ENCODE peak calls at places on chromosomes 4 and X, in six cellular contexts. W is central memory CD4-positive, alpha-beta T cell; E is HS-5; C is NCI-H2081; H is NCI-H2029; L is NCI-H460. Q is an unnamed sample.

GRCh38 chrX:16484338-16484737 is 165.6 kb upstream of the S100G start:
- DNase-seq in W (peak), E (peak), C (no peak), H (no peak), L (no peak), Q (no peak)

GRCh38 chr4:38865445-38865844 is 2.2 kb upstream of the FAM114A1 start:
- DNase-seq in W (no peak), E (no peak), C (no peak), H (no peak), L (no peak), Q (no peak)

GRCh38 chr4:51870441-51871188 is 27.7 kb downstream of the DCUN1D4 start:
- DNase-seq in W (no peak), E (no peak), C (no peak), H (no peak), L (no peak), Q (no peak)

GRCh38 chr4:56874918-56875317 is 32.8 kb upstream of the REST start:
- DNase-seq in W (no peak), E (no peak), C (no peak), H (no peak), L (no peak), Q (no peak)

GRCh38 chr4:4666693-4667642 is 125.1 kb upstream of the STX18 start:
- DNase-seq in W (no peak), E (no peak), C (no peak), H (no peak), L (no peak), Q (no peak)

GRCh38 chrX:13119386-13119785 is 75.0 kb upstream of the FAM9C start:
- DNase-seq in W (no peak), E (no peak), C (no peak), H (no peak), L (peak), Q (no peak)

GRCh38 chr4:151997461-151997860 is 236.7 kb upstream of the GATB start:
- DNase-seq in W (no peak), E (no peak), C (no peak), H (no peak), L (no peak), Q (no peak)

GRCh38 chr4:98245226-98245625 is 16.0 kb upstream of the RAP1GDS1 start:
- DNase-seq in W (no peak), E (no peak), C (no peak), H (no peak), L (no peak), Q (no peak)

GRCh38 chrX:113512700-113513395 is 672.2 kb upstream of the AMOT start:
- DNase-seq in W (no peak), E (peak), C (no peak), H (no peak), L (peak), Q (no peak)

GRCh38 chr4:3363411-3364141 is 70.8 kb downstream of the RGS12 start:
- DNase-seq in W (no peak), E (no peak), C (no peak), H (no peak), L (no peak), Q (no peak)

GRCh38 chrX:32673193-32673592 is 538.2 kb downstream of the DMD start:
- DNase-seq in W (no peak), E (no peak), C (no peak), H (no peak), L (no peak), Q (no peak)

GRCh38 chr4:13544556-13545393 is 467 bp upstream of the NKX3-2 start:
- DNase-seq in W (no peak), E (peak), C (peak), H (peak), L (peak), Q (no peak)

GRCh38 chr4:147975325-147975724 is 243.4 kb downstream of the ARHGAP10 start:
- DNase-seq in W (no peak), E (peak), C (no peak), H (no peak), L (no peak), Q (no peak)

GRCh38 chr4:130074096-130074495 is 978.1 kb downstream of the C4orf33 start:
- DNase-seq in W (no peak), E (no peak), C (no peak), H (no peak), L (no peak), Q (no peak)

GRCh38 chrX:14591976-14592375 is 62.6 kb downstream of the GLRA2 start:
- DNase-seq in W (no peak), E (peak), C (no peak), H (no peak), L (no peak), Q (no peak)

GRCh38 chr4:79176351-79176750 is 149.5 kb downstream of the NAA11 start:
- DNase-seq in W (no peak), E (no peak), C (no peak), H (no peak), L (no peak), Q (no peak)

GRCh38 chr4:143282170-143282760 is 54.4 kb upstream of the GAB1 start:
- DNase-seq in W (no peak), E (no peak), C (no peak), H (no peak), L (no peak), Q (no peak)

GRCh38 chr4:9983211-9983610 is 38.1 kb downstream of the SLC2A9 start:
- DNase-seq in W (no peak), E (no peak), C (no peak), H (no peak), L (no peak), Q (no peak)

GRCh38 chrX:37686348-37686736 is 751 bp downstream of the XK start:
- DNase-seq in W (no peak), E (no peak), C (no peak), H (no peak), L (no peak), Q (no peak)

GRCh38 chr4:71229477-71230257 is 109.2 kb upstream of the SLC4A4 start:
- DNase-seq in W (no peak), E (no peak), C (peak), H (no peak), L (peak), Q (no peak)

GRCh38 chr4:55269970-55270369 is 76.1 kb upstream of the SRD5A3 start:
- DNase-seq in W (no peak), E (no peak), C (no peak), H (no peak), L (no peak), Q (no peak)

GRCh38 chrX:110541266-110541665 is 182.6 kb downstream of the RTL9 start:
- DNase-seq in W (no peak), E (no peak), C (no peak), H (no peak), L (no peak), Q (no peak)

GRCh38 chr4:55397521-55398321 is 2.0 kb downstream of the TMEM165 start:
- DNase-seq in W (no peak), E (peak), C (no peak), H (no peak), L (no peak), Q (no peak)

GRCh38 chr4:168387091-168387490 is 68.5 kb upstream of the DDX60 start:
- DNase-seq in W (no peak), E (no peak), C (no peak), H (no peak), L (no peak), Q (no peak)

GRCh38 chrX:12115377-12115776 is 22.9 kb upstream of the FRMPD4 start:
- DNase-seq in W (no peak), E (no peak), C (no peak), H (no peak), L (no peak), Q (no peak)

GRCh38 chr4:4524364-4524763 is 17.5 kb downstream of the STX18 start:
- DNase-seq in W (peak), E (no peak), C (no peak), H (no peak), L (no peak), Q (peak)

GRCh38 chr4:181601118-181601517 is 642.1 kb upstream of the TENM3 start:
- DNase-seq in W (no peak), E (no peak), C (no peak), H (no peak), L (no peak), Q (no peak)

GRCh38 chr4:154456889-154457288 is 34.7 kb downstream of the DCHS2 start:
- DNase-seq in W (no peak), E (no peak), C (no peak), H (no peak), L (no peak), Q (no peak)

GRCh38 chr4:794911-795725 is 30.8 kb downstream of the CPLX1 start:
- DNase-seq in W (no peak), E (no peak), C (no peak), H (no peak), L (no peak), Q (no peak)

GRCh38 chr4:151488968-151489367 is 80.0 kb downstream of the FHIP1A start:
- DNase-seq in W (no peak), E (no peak), C (no peak), H (no peak), L (no peak), Q (no peak)

GRCh38 chr4:45358573-45359506 is 632.5 kb upstream of the GNPDA2 start:
- DNase-seq in W (no peak), E (no peak), C (no peak), H (no peak), L (no peak), Q (no peak)

GRCh38 chr4:102344520-102344954 is 745 bp downstream of the SLC39A8 start:
- DNase-seq in W (no peak), E (no peak), C (no peak), H (no peak), L (no peak), Q (peak)

GRCh38 chr4:83219991-83220360 is 64.6 kb downstream of the COQ2 start:
- DNase-seq in W (no peak), E (no peak), C (no peak), H (no peak), L (no peak), Q (no peak)

GRCh38 chrX:44035576-44035975 is 62.4 kb upstream of the NDP start:
- DNase-seq in W (no peak), E (no peak), C (no peak), H (no peak), L (no peak), Q (no peak)

GRCh38 chr4:84750260-84750955 is 167.5 kb downstream of the CDS1 start:
- DNase-seq in W (peak), E (peak), C (peak), H (peak), L (peak), Q (peak)

GRCh38 chrX:10932842-10933440 is 178.2 kb upstream of the HCCS start:
- DNase-seq in W (no peak), E (no peak), C (no peak), H (no peak), L (no peak), Q (no peak)

GRCh38 chr4:52377563-52377962 is 281.5 kb downstream of the USP46 start:
- DNase-seq in W (no peak), E (no peak), C (no peak), H (no peak), L (no peak), Q (no peak)

GRCh38 chr4:95268819-95269565 is 279.8 kb downstream of the UNC5C start:
- DNase-seq in W (no peak), E (no peak), C (peak), H (no peak), L (no peak), Q (no peak)

GRCh38 chr4:27010334-27010940 is 149.8 kb downstream of the STIM2 start:
- DNase-seq in W (peak), E (no peak), C (peak), H (peak), L (peak), Q (peak)